ENCODE peak calls at places on chromosome 19, in four cellular contexts. W is IMR-90, X is H1, Z is GM12878. K is an unnamed sample.

GRCh38 chr19:16359074-16359473 is 34.4 kb downstream of the KLF2 start:
- DNase-seq in W (no peak), X (no peak), Z (no peak), K (no peak)

GRCh38 chr19:58317481-58318072 is 9.2 kb upstream of the ZSCAN22 start:
- DNase-seq in W (peak), X (no peak), Z (no peak), K (peak)

GRCh38 chr19:681029-681626 is 4.9 kb downstream of the FSTL3 start:
- DNase-seq in W (no peak), X (no peak), Z (no peak), K (peak)

GRCh38 chr19:6066661-6067646 is 43.3 kb downstream of the RFX2 start:
- DNase-seq in W (peak), X (no peak), Z (no peak), K (peak)

GRCh38 chr19:30391554-30392551 is 19.7 kb downstream of the ZNF536 start:
- DNase-seq in W (no peak), X (peak), Z (no peak), K (no peak)

GRCh38 chr19:7831452-7831851 is 1.4 kb downstream of the EVI5L start:
- DNase-seq in W (peak), X (peak), Z (no peak), K (peak)

GRCh38 chr19:58033741-58034475 is at the start of gene ZSCAN1:
- DNase-seq in W (peak), X (peak), Z (no peak), K (no peak)

GRCh38 chr19:44055870-44056269 is 4.0 kb downstream of the ZNF223 start:
- DNase-seq in W (no peak), X (no peak), Z (no peak), K (no peak)

GRCh38 chr19:6842871-6843607 is 44.3 kb upstream of the ADGRE1 start:
- DNase-seq in W (no peak), X (no peak), Z (no peak), K (no peak)

GRCh38 chr19:10135551-10136334 is 16.0 kb upstream of the EIF3G start:
- DNase-seq in W (no peak), X (no peak), Z (no peak), K (no peak)

GRCh38 chr19:57466489-57466888 is 9.5 kb upstream of the VN1R1 start:
- DNase-seq in W (no peak), X (no peak), Z (no peak), K (no peak)

GRCh38 chr19:8618751-8619150 is 8.2 kb upstream of the ADAMTS10 start:
- DNase-seq in W (no peak), X (no peak), Z (no peak), K (no peak)

GRCh38 chr19:44955500-44956439 is 590 bp downstream of the CLPTM1 start:
- DNase-seq in W (no peak), X (no peak), Z (no peak), K (no peak)

GRCh38 chr19:10884273-10884672 is 12.9 kb downstream of the CARM1 start:
- DNase-seq in W (peak), X (no peak), Z (no peak), K (no peak)

GRCh38 chr19:4988770-4989251 is 19.9 kb downstream of the KDM4B start:
- DNase-seq in W (peak), X (no peak), Z (no peak), K (no peak)

GRCh38 chr19:43628646-43629326 is 9.4 kb upstream of the ZNF428 start:
- DNase-seq in W (no peak), X (no peak), Z (no peak), K (peak)

DNA sequence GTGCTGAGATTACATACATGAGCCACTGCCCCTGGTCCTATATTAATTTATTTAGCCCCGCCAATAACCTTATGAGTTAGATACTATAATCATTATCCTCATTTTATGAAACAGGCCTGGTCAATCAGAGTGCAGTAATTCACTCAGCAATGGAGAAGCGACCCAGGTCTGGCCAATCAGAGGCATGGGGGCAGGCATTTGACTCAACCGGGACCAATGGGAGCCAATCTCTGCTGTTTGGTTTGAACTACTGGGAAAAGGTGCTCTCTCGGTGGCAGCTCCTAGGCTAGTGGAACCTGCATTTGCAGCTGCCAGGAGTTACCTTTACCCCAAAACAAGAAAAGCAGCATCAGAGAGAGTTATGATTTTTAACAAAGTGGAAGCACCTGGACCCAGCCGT is 6.6 kb downstream of the SIRT2 start:
- DNase-seq in W (no peak), X (no peak), Z (no peak), K (no peak)
- TF ChIP-seq CHD1 in W (no peak), X (no peak), Z (no peak), K (no peak)

GRCh38 chr19:49930483-49931011 is 1.2 kb upstream of the NUP62 start:
- DNase-seq in W (no peak), X (no peak), Z (no peak), K (peak)
- TF ChIP-seq CHD1 in W (no peak), X (no peak), Z (no peak), K (no peak)

GRCh38 chr19:49355890-49356289 is 6.3 kb downstream of the TEAD2 start:
- DNase-seq in W (no peak), X (no peak), Z (no peak), K (no peak)
- TF ChIP-seq CHD1 in W (no peak), X (no peak), Z (no peak), K (no peak)

GRCh38 chr19:54435551-54436016 is 13.4 kb upstream of the LENG8 start:
- DNase-seq in W (no peak), X (no peak), Z (no peak), K (no peak)
- TF ChIP-seq CHD1 in W (no peak), X (no peak), Z (no peak), K (no peak)

DNA sequence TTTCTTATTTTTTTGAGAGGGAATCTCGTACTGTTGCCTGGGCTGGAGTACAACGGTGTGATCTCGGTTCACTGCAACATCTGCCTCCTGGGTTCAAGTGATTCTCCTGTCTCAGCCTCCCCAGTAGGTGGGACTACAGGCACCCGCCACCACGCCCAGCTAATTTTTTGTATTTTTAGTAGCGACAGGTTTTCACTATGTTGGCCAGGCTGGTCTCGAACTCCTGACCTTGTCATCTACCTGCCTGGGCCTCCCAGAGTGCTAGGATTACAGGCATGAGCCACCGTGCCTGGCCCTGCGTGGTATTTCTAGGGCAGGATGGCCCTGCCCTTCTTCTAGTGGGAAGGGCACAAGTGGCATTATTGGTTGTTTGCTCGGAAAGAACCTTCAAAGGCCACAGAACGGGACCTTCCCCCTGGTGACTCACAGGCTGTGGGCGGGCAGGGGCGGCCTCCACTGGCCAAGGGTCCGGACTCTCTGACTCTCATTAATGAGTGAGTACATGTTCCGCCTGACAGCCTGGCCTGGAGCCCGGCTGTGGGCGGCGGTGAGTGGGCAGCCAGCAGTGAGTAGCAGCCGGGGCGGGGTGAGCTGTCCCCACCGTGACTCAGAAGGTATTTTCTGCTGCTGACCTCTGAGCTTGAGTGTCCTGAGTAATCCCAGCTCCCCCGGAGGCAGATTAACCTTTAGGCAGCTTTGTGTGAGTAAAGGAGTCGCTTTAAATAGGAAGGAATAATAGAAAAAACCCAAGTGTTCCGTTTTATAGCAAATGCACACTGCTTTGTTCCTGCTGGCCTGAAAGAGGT is 5.1 kb downstream of the DOT1L start:
- DNase-seq in W (peak), X (no peak), Z (peak), K (peak)
- TF ChIP-seq CHD1 in W (no peak), X (no peak), Z (no peak), K (no peak)

K was measured in K562.